ENCODE peak calls at places on chromosomes 2 and 18, in four cellular contexts. R is GM19239, Q is amniotic stem cell, N is Peyer's patch. E is an unnamed sample.

GRCh38 chr2:216453955-216454614 is 41.8 kb downstream of the SMARCAL1 start:
- DNase-seq in R (no peak), N (no peak), Q (no peak), E (no peak)

GRCh38 chr18:45166341-45167108 is 448.8 kb upstream of the SLC14A2 start:
- DNase-seq in N (peak; percentile 69), Q (no peak), R (no peak), E (peak; percentile 85)

GRCh38 chr2:174683392-174683759 is 80.9 kb downstream of the CHRNA1 start:
- DNase-seq in R (peak; percentile 50), N (no peak), Q (no peak), E (no peak)

GRCh38 chr2:20108655-20109396 is 57.4 kb upstream of the LAPTM4A start:
- DNase-seq in Q (no peak), N (peak; percentile 56), R (no peak), E (no peak)

GRCh38 chr2:190344275-190344827 is 962 bp downstream of the INPP1 start:
- DNase-seq in Q (no peak), R (peak; percentile 40), N (peak; percentile 83), E (no peak)

GRCh38 chr2:230124792-230125452 is 56.2 kb upstream of the SLC16A14 start:
- DNase-seq in Q (no peak), R (no peak), N (peak; percentile 65), E (no peak)

GRCh38 chr2:43367014-43367782 is 140.8 kb upstream of the ZFP36L2 start:
- DNase-seq in Q (no peak), R (no peak), N (no peak), E (no peak)

GRCh38 chr2:233259745-233260144 is 8.3 kb downstream of the ATG16L1 start:
- DNase-seq in R (no peak), N (peak; percentile 14), Q (no peak), E (no peak)

GRCh38 chr2:21467910-21468309 is 344.1 kb downstream of the TDRD15 start:
- DNase-seq in N (no peak), R (no peak), Q (no peak), E (no peak)

GRCh38 chr2:176729706-176730569 is 460.7 kb downstream of the MTX2 start:
- DNase-seq in Q (no peak), N (no peak), R (no peak), E (no peak)

GRCh38 chr18:55589625-55590291 is 1.8 kb upstream of the TCF4 start:
- DNase-seq in Q (peak; percentile 94), R (peak; percentile 60), N (peak; percentile 95), E (peak; percentile 79)

GRCh38 chr2:148914463-148914862 is 39.4 kb downstream of the KIF5C start:
- DNase-seq in Q (no peak), N (no peak), R (no peak), E (no peak)

GRCh38 chr18:75173125-75173432 is 35.9 kb downstream of the PTGR3 start:
- DNase-seq in R (peak; percentile 80), N (no peak), Q (no peak), E (no peak)

GRCh38 chr2:241081643-241082337 is 20.3 kb downstream of the MTERF4 start:
- DNase-seq in N (peak; percentile 46), Q (no peak), R (no peak), E (no peak)

GRCh38 chr2:236731767-236732580 is 162.3 kb downstream of the ACKR3 start:
- DNase-seq in Q (no peak), N (peak; percentile 73), R (no peak), E (peak; percentile 80)

GRCh38 chr2:71306762-71307161 is 24.8 kb upstream of the ZNF638 start:
- DNase-seq in Q (no peak), N (no peak), R (no peak), E (no peak)

GRCh38 chr2:20064841-20065240 is 13.4 kb upstream of the LAPTM4A start:
- DNase-seq in R (no peak), Q (no peak), N (no peak), E (no peak)

GRCh38 chr2:75134802-75135201 is 64.5 kb downstream of the TACR1 start:
- DNase-seq in Q (no peak), N (no peak), R (no peak), E (no peak)

GRCh38 chr2:192288290-192288689 is 93.6 kb upstream of the TMEFF2 start:
- DNase-seq in N (no peak), Q (no peak), R (no peak), E (no peak)

GRCh38 chr2:195898505-195898904 is 170.1 kb downstream of the DNAH7 start:
- DNase-seq in N (peak; percentile 47), Q (peak; percentile 91), R (no peak), E (peak; percentile 93)

GRCh38 chr2:237693281-237694039 is 66.1 kb downstream of the LRRFIP1 start:
- DNase-seq in Q (no peak), N (peak; percentile 64), R (no peak), E (no peak)

GRCh38 chr2:83251473-83251872 is 1207.6 kb downstream of the SUCLG1 start:
- DNase-seq in R (no peak), Q (no peak), N (no peak), E (no peak)

GRCh38 chr2:103656558-103656957 is 894.7 kb downstream of the TMEM182 start:
- DNase-seq in Q (no peak), R (no peak), N (no peak), E (no peak)

GRCh38 chr2:120485096-120485495 is 139.2 kb downstream of the INHBB start:
- DNase-seq in R (no peak), N (no peak), Q (no peak), E (no peak)

GRCh38 chr2:12131975-12132374 is 385.5 kb downstream of the LPIN1 start:
- DNase-seq in N (no peak), Q (no peak), R (no peak), E (peak; percentile 27)

GRCh38 chr2:178908810-178909209 is 101.6 kb upstream of the TTN start:
- DNase-seq in Q (no peak), R (no peak), N (no peak), E (no peak)

GRCh38 chr2:64960819-64961218 is 28.4 kb upstream of the SLC1A4 start:
- DNase-seq in N (no peak), R (no peak), Q (no peak), E (no peak)

GRCh38 chr2:197079414-197079813 is 152.9 kb upstream of the PGAP1 start:
- DNase-seq in R (no peak), N (no peak), Q (no peak), E (no peak)

GRCh38 chr2:42132066-42132965 is 36.8 kb upstream of the EML4 start:
- DNase-seq in N (no peak), Q (peak; percentile 84), R (no peak), E (peak; percentile 61)

GRCh38 chr2:14543284-14543683 is 89.2 kb upstream of the LRATD1 start:
- DNase-seq in Q (no peak), N (no peak), R (no peak), E (no peak)

GRCh38 chr18:68925268-68925667 is 127.4 kb downstream of the CCDC102B start:
- DNase-seq in Q (no peak), N (no peak), R (peak; percentile 2), E (no peak)

GRCh38 chr2:7685342-7686015 is 768.3 kb downstream of the RNF144A start:
- DNase-seq in Q (peak; percentile 27), R (no peak), N (no peak), E (no peak)

GRCh38 chr2:3338360-3338759 is 39.3 kb downstream of the EIPR1 start:
- DNase-seq in R (no peak), N (no peak), Q (no peak), E (no peak)

GRCh38 chr2:156892449-156893335 is 364.8 kb upstream of the GALNT5 start:
- DNase-seq in Q (peak; percentile 16), N (peak; percentile 43), R (no peak), E (peak; percentile 43)

GRCh38 chr18:21457179-21457535 is 143.3 kb downstream of the ESCO1 start:
- DNase-seq in R (no peak), Q (no peak), N (no peak), E (no peak)

GRCh38 chr2:234955091-234955511 is 3.3 kb downstream of the SH3BP4 start:
- DNase-seq in R (no peak), Q (no peak), N (no peak), E (no peak)

GRCh38 chr2:98908909-98909308 is 27.1 kb downstream of the CRACDL start:
- DNase-seq in Q (peak; percentile 4), N (peak; percentile 25), R (no peak), E (no peak)